ENCODE peak calls at places on chromosomes 1 and 21, in six cellular contexts. S, Z, X, Q, B and L are unnamed samples.

GRCh38 chr1:237482777-237483176 is 407.9 kb downstream of the ZP4 start:
- DNase-seq in S (no peak), Q (no peak), X (no peak), Z (no peak), B (no peak), L (no peak)

GRCh38 chr1:203278087-203278884 is 27.0 kb upstream of the BTG2 start:
- DNase-seq in Z (no peak), Q (peak; percentile 60), S (no peak), X (no peak), B (peak; percentile 95), L (no peak)

GRCh38 chr1:48776400-48777218 is at the start of gene BEND5:
- DNase-seq in Z (peak; percentile 43), X (no peak), Q (no peak), S (peak; percentile 26), B (peak; percentile 45), L (peak; percentile 14)

GRCh38 chr1:25786887-25787286 is 13.1 kb upstream of the SELENON start:
- DNase-seq in X (peak; percentile 11), B (no peak), Z (no peak), S (no peak), Q (no peak), L (no peak)

GRCh38 chr1:85578321-85579295 is 2.0 kb upstream of the CCN1 start:
- DNase-seq in S (no peak), Z (no peak), B (peak; percentile 98), Q (peak; percentile 91), X (peak; percentile 99), L (peak; percentile 86)

GRCh38 chr1:32939655-32940371 is 24.8 kb downstream of the RNF19B start:
- DNase-seq in X (peak; percentile 90), B (peak; percentile 93), S (no peak), Z (no peak), Q (peak; percentile 91), L (peak; percentile 66)

GRCh38 chr1:205438213-205439158 is 16.6 kb upstream of the LEMD1 start:
- DNase-seq in Q (peak; percentile 72), Z (no peak), X (peak; percentile 71), S (no peak), B (peak; percentile 88), L (peak; percentile 83)

GRCh38 chr1:185017338-185017737 is 28.0 kb upstream of the RNF2 start:
- DNase-seq in Z (no peak), X (peak; percentile 89), Q (peak; percentile 87), B (peak; percentile 81), S (no peak), L (peak; percentile 75)

GRCh38 chr1:53381790-53382401 is 54.0 kb upstream of the LRP8 start:
- DNase-seq in S (no peak), X (peak; percentile 61), B (peak; percentile 9), Z (no peak), Q (peak; percentile 69), L (no peak)

GRCh38 chr1:157042852-157043251 is 2.7 kb downstream of the ARHGEF11 start:
- DNase-seq in Z (no peak), B (peak; percentile 48), Q (no peak), S (no peak), X (no peak), L (no peak)

GRCh38 chr1:1228187-1228586 is 3.6 kb downstream of the SDF4 start:
- DNase-seq in B (no peak), S (no peak), X (no peak), Z (no peak), Q (no peak), L (no peak)

GRCh38 chr1:37556712-37557196 is at the start of gene DNALI1:
- DNase-seq in S (no peak), Z (no peak), B (peak; percentile 96), X (peak; percentile 72), Q (peak; percentile 92), L (no peak)

GRCh38 chr1:33177996-33178540 is 3.8 kb downstream of the TRIM62 start:
- DNase-seq in X (no peak), Z (no peak), B (no peak), Q (no peak), S (no peak), L (no peak)

GRCh38 chr1:112929979-112930378 is 26.0 kb downstream of the SLC16A1 start:
- DNase-seq in Z (no peak), S (no peak), B (no peak), X (no peak), Q (no peak), L (no peak)

GRCh38 chr1:232767381-232768074 is 37.7 kb upstream of the MAP10 start:
- DNase-seq in X (peak; percentile 48), S (no peak), B (peak; percentile 70), Q (peak; percentile 42), Z (no peak), L (peak; percentile 93)

GRCh38 chr1:111672338-111672737 is 52.7 kb downstream of the RAP1A start:
- DNase-seq in Q (no peak), X (no peak), Z (no peak), S (no peak), B (no peak), L (no peak)

GRCh38 chr1:168223261-168223660 is 2.5 kb upstream of the SFT2D2 start:
- DNase-seq in S (no peak), Q (no peak), B (no peak), X (no peak), Z (no peak), L (no peak)

GRCh38 chr21:27581168-27581567 is 614.3 kb upstream of the ADAMTS5 start:
- DNase-seq in B (no peak), S (no peak), Z (no peak), X (peak; percentile 61), Q (no peak), L (no peak)

GRCh38 chr1:223844962-223845809 is 561 bp downstream of the TP53BP2 start:
- DNase-seq in Z (peak; percentile 51), B (peak; percentile 76), Q (peak; percentile 41), X (peak; percentile 46), S (peak; percentile 32), L (peak; percentile 14)

GRCh38 chr1:151837841-151838490 is 1.7 kb downstream of the C2CD4D start:
- DNase-seq in Q (no peak), B (no peak), Z (no peak), S (no peak), X (no peak), L (no peak)

GRCh38 chr1:192877283-192877886 is 68.5 kb downstream of the RGS2 start:
- DNase-seq in Z (no peak), B (peak; percentile 50), Q (peak; percentile 23), X (no peak), S (no peak), L (peak; percentile 49)

GRCh38 chr1:89965203-89965900 is 29.6 kb upstream of the ZNF326 start:
- DNase-seq in B (peak; percentile 74), X (no peak), Z (no peak), S (no peak), Q (no peak), L (no peak)

GRCh38 chr1:37497832-37498231 is 16.7 kb downstream of the MEAF6 start:
- DNase-seq in Q (no peak), B (no peak), S (no peak), Z (no peak), X (no peak), L (no peak)

GRCh38 chr1:110133436-110133835 is 16.9 kb upstream of the SLC6A17 start:
- DNase-seq in B (peak; percentile 11), Q (no peak), S (no peak), X (no peak), Z (no peak), L (no peak)

GRCh38 chr1:114152211-114153050 is 1.2 kb downstream of the SYT6 start:
- DNase-seq in S (no peak), Z (no peak), X (no peak), B (peak; percentile 46), Q (no peak), L (no peak)

GRCh38 chr1:184022651-184023050 is 14.9 kb downstream of the COLGALT2 start:
- DNase-seq in S (no peak), Z (no peak), Q (no peak), X (peak; percentile 63), B (peak; percentile 61), L (no peak)

GRCh38 chr1:41365772-41366427 is 4.7 kb downstream of the FOXO6 start:
- DNase-seq in X (no peak), Z (no peak), S (no peak), B (no peak), Q (no peak), L (peak; percentile 59)

GRCh38 chr21:32248616-32249550 is 30.0 kb downstream of the MIS18A start:
- DNase-seq in Z (no peak), B (peak; percentile 29), Q (no peak), X (no peak), S (no peak), L (no peak)

GRCh38 chr1:60970081-60970509 is 112.3 kb upstream of the NFIA start:
- DNase-seq in Q (no peak), Z (no peak), X (peak; percentile 12), S (no peak), B (peak; percentile 63), L (peak; percentile 23)

GRCh38 chr1:58779059-58779754 is 4.6 kb downstream of the JUN start:
- DNase-seq in B (peak; percentile 21), Z (no peak), S (no peak), Q (no peak), X (no peak), L (no peak)

GRCh38 chr1:7334475-7335035 is 436.5 kb upstream of the VAMP3 start:
- DNase-seq in B (peak; percentile 4), X (no peak), S (no peak), Z (no peak), Q (peak; percentile 21), L (no peak)

GRCh38 chr1:112264553-112264952 is 131.5 kb upstream of the CTTNBP2NL start:
- DNase-seq in B (peak; percentile 64), X (no peak), Z (no peak), Q (no peak), S (no peak), L (no peak)

GRCh38 chr1:79198841-79199240 is 192.3 kb upstream of the ADGRL4 start:
- DNase-seq in B (peak; percentile 72), Q (no peak), X (peak; percentile 62), S (no peak), Z (no peak), L (peak; percentile 22)

GRCh38 chr1:5996641-5997270 is 4.5 kb upstream of the NPHP4 start:
- DNase-seq in Q (no peak), S (no peak), Z (no peak), B (no peak), X (no peak), L (no peak)

GRCh38 chr1:160951443-160952128 is 3.0 kb downstream of the ITLN2 start:
- DNase-seq in Q (peak; percentile 51), B (peak; percentile 79), Z (peak; percentile 78), S (peak; percentile 64), X (peak; percentile 33), L (peak; percentile 55)

GRCh38 chr1:54207287-54207686 is 7.3 kb downstream of the MRPL37 start:
- DNase-seq in X (no peak), B (no peak), Z (no peak), S (no peak), Q (no peak), L (no peak)

GRCh38 chr1:35301674-35302392 is 33.3 kb downstream of the ZMYM4 start:
- DNase-seq in X (no peak), Q (no peak), Z (no peak), B (no peak), S (no peak), L (no peak)